ENCODE peak calls at places on chromosomes 11 and 22, in four cellular contexts. K is SK-N-SH, G is adipocyte, P is HCT116. E is an unnamed sample.

GRCh38 chr11:3967695-3968094 is 112.2 kb downstream of the STIM1 start:
- DNase-seq in P (no peak), G (no peak), K (no peak), E (no peak)

GRCh38 chr11:104944080-104944479 is 24.3 kb downstream of the CASP4 start:
- DNase-seq in K (no peak), P (no peak), G (no peak), E (no peak)

GRCh38 chr11:83157755-83158473 is 983 bp downstream of the PCF11 start:
- DNase-seq in K (peak; percentile 47), G (peak; percentile 79), P (no peak), E (peak; percentile 35)

GRCh38 chr11:61339490-61339878 is 6.5 kb downstream of the TKFC start:
- DNase-seq in P (no peak), G (no peak), K (no peak), E (no peak)

GRCh38 chr11:108672113-108672512 is 7.2 kb downstream of the DDX10 start:
- DNase-seq in P (no peak), K (no peak), G (peak; percentile 53), E (no peak)

GRCh38 chr11:3669128-3669527 is 2.1 kb downstream of the CHRNA10 start:
- DNase-seq in G (no peak), K (no peak), P (no peak), E (no peak)

GRCh38 chr22:46042786-46043185 is 65.8 kb upstream of the WNT7B start:
- DNase-seq in G (no peak), P (no peak), K (no peak), E (no peak)

GRCh38 chr22:33766056-33766455 is 154.2 kb downstream of the LARGE1 start:
- DNase-seq in G (no peak), K (no peak), P (no peak), E (no peak)

GRCh38 chr22:39690901-39691620 is 120.5 kb downstream of the CACNA1I start:
- DNase-seq in P (no peak), K (peak; percentile 83), G (no peak), E (peak; percentile 66)

GRCh38 chr11:2738551-2739431 is 39.0 kb upstream of the KCNQ1OT1 start:
- DNase-seq in G (no peak), K (no peak), P (no peak), E (no peak)

GRCh38 chr11:9566561-9567063 is 6.9 kb upstream of the WEE1 start:
- DNase-seq in K (no peak), P (no peak), G (peak; percentile 86), E (no peak)

GRCh38 chr11:65366340-65366773 is 11.8 kb downstream of the TIGD3 start:
- DNase-seq in P (peak; percentile 67), K (peak; percentile 89), G (peak; percentile 89), E (peak; percentile 61)

GRCh38 chr11:78310500-78310909 is 107.1 kb downstream of the GAB2 start:
- DNase-seq in G (no peak), K (no peak), P (no peak), E (no peak)

GRCh38 chr11:131867457-131868257 is 497.2 kb downstream of the NTM start:
- DNase-seq in K (peak; percentile 70), P (no peak), G (peak; percentile 90), E (peak; percentile 59)

GRCh38 chr11:62889484-62890437 is 9.1 kb downstream of the SLC3A2 start:
- DNase-seq in G (no peak), K (no peak), P (no peak), E (no peak)
- H3K9ac ChIP-seq in G (peak overlapping the region; percentile 16), K (no peak overlapping the region), P (no peak overlapping the region), E (no peak overlapping the region)

DNA sequence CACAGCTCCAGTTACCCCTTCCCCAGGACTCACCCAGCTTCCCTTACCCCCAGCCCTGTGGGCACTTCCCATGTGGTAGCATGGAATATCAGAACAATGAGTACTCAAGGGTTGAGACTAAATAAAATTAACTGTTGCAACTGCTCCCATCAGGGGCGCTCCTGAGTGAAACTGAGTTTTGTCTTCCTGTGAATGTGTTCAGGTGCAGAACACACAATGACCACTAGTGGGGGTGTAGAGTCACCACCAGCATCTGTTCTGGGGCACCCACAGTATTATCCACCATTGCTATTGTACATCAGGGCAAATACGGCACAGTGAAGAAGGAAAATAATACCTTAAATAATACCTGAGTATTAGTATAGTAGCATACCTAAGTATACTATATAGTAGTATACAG is 689.7 kb downstream of the TBC1D22A start:
- DNase-seq in G (no peak), K (peak; percentile 62), P (peak; percentile 68), E (no peak)
- H3K9me3 ChIP-seq in G (peaks cover 32% of the 10 kb centered on the region), K (peaks cover 11% of the 10 kb centered on the region), P (no peaks in the 10 kb centered on the region), E (peaks cover 62% of the 10 kb centered on the region)

GRCh38 chr11:18368236-18368635 is 26.1 kb upstream of the LDHA start:
- DNase-seq in K (no peak), P (no peak), G (peak; percentile 42), E (no peak)

GRCh38 chr11:18369398-18369797 is 25.0 kb upstream of the LDHA start:
- DNase-seq in K (no peak), P (no peak), G (no peak), E (no peak)

GRCh38 chr11:18365736-18366135 is 28.6 kb upstream of the LDHA start:
- DNase-seq in G (no peak), P (no peak), K (peak; percentile 31), E (no peak)

GRCh38 chr11:18366286-18366685 is 28.1 kb upstream of the LDHA start:
- DNase-seq in G (no peak), P (no peak), K (no peak), E (no peak)

GRCh38 chr11:18367431-18367830 is 26.9 kb upstream of the LDHA start:
- DNase-seq in G (no peak), P (no peak), K (no peak), E (no peak)
- H3K4me1 ChIP-seq in G (peaks cover 44% of the 10 kb centered on the region), P (no peaks in the 10 kb centered on the region), K (peaks cover 7% of the 10 kb centered on the region), E (no peaks in the 10 kb centered on the region)

DNA sequence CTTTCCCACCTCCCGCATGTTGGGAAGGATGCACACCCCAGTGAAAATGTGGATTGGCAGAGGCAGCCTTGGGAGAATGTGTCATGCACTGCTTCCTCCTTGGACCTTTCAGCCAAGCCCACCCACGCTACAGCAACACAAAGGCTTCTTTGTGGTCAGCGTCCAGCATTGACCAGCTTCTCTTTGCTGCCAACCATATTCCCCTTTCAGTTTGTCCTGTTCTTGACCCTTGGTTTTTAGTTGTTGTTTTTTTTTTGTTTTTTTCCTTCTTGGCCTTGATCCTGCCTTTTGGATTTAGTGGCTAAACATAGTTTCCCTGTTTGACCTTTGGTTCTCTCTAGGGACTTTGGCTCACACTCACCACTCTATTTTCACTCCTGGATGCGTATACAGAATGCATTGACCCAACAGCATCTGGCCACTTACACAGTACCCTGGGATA is 573.6 kb downstream of the INSC start:
- DNase-seq in K (no peak), P (no peak), G (no peak), E (no peak)
- H3K9ac ChIP-seq in K (no peak overlapping the region), P (no peak overlapping the region), G (no peak overlapping the region), E (no peak overlapping the region)

GRCh38 chr22:47784367-47784983 is 1022.0 kb downstream of the TBC1D22A start:
- DNase-seq in P (no peak), G (no peak), K (no peak), E (no peak)
- H3K9me3 ChIP-seq in P (no peaks in the 10 kb centered on the region), G (peaks cover 9% of the 10 kb centered on the region), K (no peaks in the 10 kb centered on the region), E (peaks cover 3% of the 10 kb centered on the region)

GRCh38 chr11:125946712-125947418 is 1.0 kb downstream of the VSIG10L2 start:
- DNase-seq in K (no peak), P (no peak), G (no peak), E (no peak)
- H3K4me1 ChIP-seq in K (no peaks in the 10 kb centered on the region), P (peaks cover 7% of the 10 kb centered on the region), G (peaks cover 13% of the 10 kb centered on the region), E (peaks cover 3% of the 10 kb centered on the region)

DNA sequence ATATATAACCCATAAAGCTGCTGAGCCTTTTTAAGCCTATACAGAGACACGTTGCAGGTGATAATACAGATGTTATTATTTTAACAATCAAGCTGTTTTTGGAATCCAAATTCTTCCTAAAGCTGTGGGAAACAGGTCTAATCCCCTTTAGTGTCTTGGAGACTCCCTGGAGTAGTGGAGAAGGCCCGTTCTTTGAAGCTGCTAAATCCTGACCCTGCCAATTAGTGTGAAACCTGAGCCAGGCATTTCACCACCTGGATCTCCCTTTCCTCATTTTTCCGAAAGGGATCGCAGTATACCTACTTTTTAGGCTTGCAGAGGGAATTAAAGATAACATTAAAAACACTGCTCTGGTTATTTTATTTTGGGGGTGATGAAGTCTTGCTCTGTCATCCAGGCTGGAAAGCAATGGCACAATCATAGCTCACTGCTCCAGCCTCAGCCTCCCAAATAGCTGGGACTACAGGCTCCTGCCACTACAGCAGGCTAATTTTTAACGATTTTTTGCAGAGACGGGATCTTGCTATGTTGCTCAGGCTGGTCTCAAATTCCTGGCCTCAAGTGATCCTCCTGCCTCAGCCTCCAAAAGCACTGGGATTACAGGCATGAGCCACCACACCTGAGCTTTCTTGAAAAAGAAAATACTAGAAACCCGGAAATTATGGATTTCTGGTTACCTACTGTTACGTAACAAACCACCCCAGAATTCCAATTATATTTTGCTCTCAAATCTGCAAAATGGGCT is 1.7 kb upstream of the EIF4ENIF1 start:
- DNase-seq in P (no peak), G (peak; percentile 19), K (no peak), E (peak; percentile 59)
- H3K9ac ChIP-seq in P (peak overlapping the region; percentile 80), G (peak overlapping the region; percentile 88), K (peak overlapping the region; percentile 84), E (no peak overlapping the region)

E was measured in neuronal stem cell.